ENCODE peak calls at places on chromosomes 5 and 9, in six cellular contexts. J is IMR-90, E is H1, M is H9, U is neuronal stem cell, O is mesenchymal stem cell. S is an unnamed sample.

GRCh38 chr5:2680979-2681378 is 70.5 kb downstream of the IRX2 start:
- DNase-seq in M (no peak), J (no peak), E (no peak), O (no peak), U (no peak), S (no peak)

GRCh38 chr5:141533897-141534296 is 45.0 kb downstream of the PCDHGC5 start:
- DNase-seq in U (no peak), O (peak; percentile 21), E (no peak), M (no peak), J (no peak), S (no peak)

GRCh38 chr5:31049933-31050704 is 143.4 kb upstream of the CDH6 start:
- DNase-seq in U (no peak), J (peak; percentile 76), M (no peak), O (peak; percentile 37), E (no peak), S (no peak)

GRCh38 chr5:128111818-128112448 is 28.4 kb downstream of the SLC12A2 start:
- DNase-seq in U (no peak), J (peak; percentile 68), O (peak; percentile 25), M (no peak), E (no peak), S (no peak)

GRCh38 chr5:91535508-91535907 is 152.4 kb upstream of the ARRDC3 start:
- DNase-seq in J (no peak), U (no peak), O (no peak), M (no peak), E (no peak), S (no peak)

GRCh38 chr5:74034738-74035137 is 408.7 kb downstream of the ARHGEF28 start:
- DNase-seq in E (no peak), O (peak; percentile 50), M (no peak), J (peak; percentile 88), U (no peak), S (no peak)

GRCh38 chr9:35795701-35796100 is 4.3 kb downstream of the NPR2 start:
- DNase-seq in J (peak; percentile 22), O (no peak), U (no peak), M (no peak), E (no peak), S (no peak)

GRCh38 chr9:127539982-127540663 is 72.0 kb upstream of the STXBP1 start:
- DNase-seq in M (no peak), U (no peak), O (peak; percentile 55), E (no peak), J (no peak), S (no peak)

GRCh38 chr5:95241155-95241554 is 43.7 kb downstream of the MCTP1 start:
- DNase-seq in J (no peak), M (no peak), U (no peak), O (no peak), E (no peak), S (no peak)
- H2BK120ac ChIP-seq in J (no peak overlapping the region), M (no peak overlapping the region), U (no peak overlapping the region), O (no peak overlapping the region), E (no peak overlapping the region), S (no peak overlapping the region)

DNA sequence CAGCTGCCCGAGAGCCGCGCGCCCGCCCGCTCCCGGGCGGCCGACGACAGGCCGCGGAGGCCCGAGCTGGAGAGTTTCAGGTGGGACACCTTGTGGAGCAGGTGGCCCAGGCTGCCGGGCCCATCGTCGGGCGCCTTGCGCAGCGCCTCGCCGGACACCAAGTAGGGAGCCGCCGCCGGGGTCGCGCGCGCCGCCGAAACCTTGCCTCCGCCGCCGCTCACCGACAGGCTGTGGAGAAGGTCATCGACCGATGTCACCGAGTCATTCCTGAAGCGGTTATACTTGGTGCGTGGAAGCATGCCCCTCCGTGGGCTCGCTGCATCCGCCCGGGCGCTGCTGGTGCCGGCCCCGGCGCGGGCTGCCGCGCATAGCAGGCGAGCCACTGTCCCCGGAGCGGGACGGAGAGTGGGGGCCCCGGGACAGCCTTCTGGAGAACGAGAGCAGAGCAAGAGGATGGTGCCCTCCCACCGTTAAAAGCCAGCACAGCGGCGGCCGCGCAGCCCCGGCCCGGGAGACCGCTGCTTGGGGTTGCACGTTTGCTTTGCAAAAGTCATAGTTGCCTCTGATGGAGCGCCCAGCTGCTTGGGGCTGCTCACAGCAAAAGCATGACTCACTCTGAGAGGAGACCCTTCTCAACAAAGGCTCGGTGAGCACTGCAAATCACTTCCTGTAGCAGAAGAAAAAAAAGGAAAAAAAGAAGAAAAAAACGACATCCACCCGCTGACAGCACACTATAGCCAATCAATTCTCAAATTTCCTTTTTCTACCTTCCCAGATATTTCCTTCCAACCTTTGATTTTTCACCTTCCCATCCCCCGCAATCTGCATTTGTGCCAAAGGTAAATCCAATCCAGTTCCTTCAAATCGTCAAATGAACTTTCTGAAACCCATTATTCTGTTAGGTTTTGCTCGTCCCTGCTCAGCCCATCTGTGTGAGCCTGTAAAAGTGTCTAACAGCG is at the start of gene SHC3:
- DNase-seq in M (peak; percentile 74), E (peak; percentile 73), J (peak; percentile 75), U (peak; percentile 41), O (peak; percentile 60), S (no peak)
- H3K4ac ChIP-seq in M (no peak within 1 kb of the TSS), E (no peak within 1 kb of the TSS), J (peak within 1 kb of the TSS; percentile 85), U (no peak within 1 kb of the TSS), O (peak within 1 kb of the TSS; percentile 54), S (no peak within 1 kb of the TSS)

DNA sequence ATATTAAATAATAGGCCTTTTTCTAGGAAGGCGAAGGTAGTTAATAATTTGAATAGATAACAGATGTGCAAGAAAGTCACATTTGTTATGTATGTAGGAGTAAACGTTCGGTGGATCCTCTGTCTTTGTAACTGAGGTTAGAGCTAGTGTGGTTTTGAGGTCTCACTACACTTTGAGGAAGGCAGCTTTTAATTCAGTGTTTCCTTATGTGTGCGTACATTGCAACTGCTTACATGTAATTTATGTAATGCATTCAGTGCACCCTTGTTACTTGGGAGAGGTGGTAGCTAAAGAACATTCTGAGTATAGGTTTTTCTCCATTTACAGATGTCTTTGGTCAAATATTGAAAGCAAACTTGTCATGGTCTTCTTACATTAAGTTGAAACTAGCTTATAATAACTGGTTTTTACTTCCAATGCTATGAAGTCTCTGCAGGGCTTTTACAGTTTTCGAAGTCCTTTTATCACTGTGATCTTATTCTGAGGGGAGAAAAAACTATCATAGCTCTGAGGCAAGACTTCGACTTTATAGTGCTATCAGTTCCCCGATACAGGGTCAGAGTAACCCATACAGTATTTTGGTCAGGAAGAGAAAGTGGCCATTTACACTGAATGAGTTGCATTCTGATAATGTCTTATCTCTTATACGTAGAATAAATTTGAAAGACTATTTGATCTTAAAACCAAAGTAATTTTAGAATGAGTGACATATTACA is 45.7 kb downstream of the TGFBR1 start:
- DNase-seq in U (no peak), J (no peak), M (no peak), O (no peak), E (no peak), S (no peak)
- H2AFZ ChIP-seq in U (no peak overlapping the region), J (no peak overlapping the region), M (no peak overlapping the region), O (no peak overlapping the region), E (no peak overlapping the region), S (no peak overlapping the region)

GRCh38 chr9:83622433-83622813 is 520 bp upstream of the IDNK start:
- DNase-seq in M (no peak), U (no peak), J (no peak), E (no peak), O (no peak), S (no peak)

GRCh38 chr9:83623634-83623991 is 670 bp downstream of the IDNK start:
- DNase-seq in U (no peak), O (no peak), M (no peak), E (no peak), J (no peak), S (no peak)

GRCh38 chr9:83617299-83617698 is 5.6 kb upstream of the IDNK start:
- DNase-seq in E (no peak), M (no peak), J (no peak), O (no peak), U (no peak), S (no peak)

GRCh38 chr9:83622814-83623633 is at the start of gene IDNK:
- DNase-seq in U (peak; percentile 58), O (peak; percentile 62), M (peak; percentile 70), E (peak; percentile 78), J (peak; percentile 24), S (peak; percentile 69)

GRCh38 chr9:83620841-83621636 is 1.9 kb upstream of the IDNK start:
- DNase-seq in O (peak; percentile 62), E (peak; percentile 70), J (peak; percentile 52), U (peak; percentile 32), M (peak; percentile 71), S (peak; percentile 31)
- H2BK120ac ChIP-seq in O (no peak overlapping the region), E (no peak overlapping the region), J (no peak overlapping the region), U (no peak overlapping the region), M (no peak overlapping the region), S (no peak overlapping the region)

DNA sequence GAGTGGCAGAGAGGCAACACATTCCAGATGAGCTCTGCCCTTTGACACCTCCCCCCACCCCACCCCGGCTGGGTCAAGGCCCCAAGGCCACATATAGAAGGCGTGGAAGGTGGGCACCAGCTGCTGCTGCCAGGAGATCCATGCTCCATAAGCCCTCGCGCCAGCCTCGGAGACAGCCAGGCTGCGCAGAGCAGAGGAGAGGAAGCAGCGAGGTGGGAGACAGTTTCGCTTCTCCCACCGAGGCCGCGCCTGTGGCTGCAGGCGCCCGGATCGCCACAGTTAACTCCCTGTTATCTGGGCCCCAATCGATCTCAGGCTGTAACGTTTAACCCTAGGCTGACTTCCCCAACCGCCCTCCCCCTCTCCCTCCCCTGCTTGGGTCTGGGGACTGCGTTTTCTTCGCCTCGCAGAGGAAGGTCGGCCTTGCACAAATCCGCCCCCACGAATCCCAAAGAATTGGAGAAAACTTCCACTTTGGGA is 1.2 kb upstream of the CXXC5 start:
- DNase-seq in M (no peak), U (no peak), E (no peak), O (peak; percentile 47), J (no peak), S (no peak)
- H3K4ac ChIP-seq in M (no peak overlapping the region), U (no peak overlapping the region), E (no peak overlapping the region), O (peak overlapping the region; percentile 28), J (no peak overlapping the region), S (no peak overlapping the region)

GRCh38 chr5:123090641-123091257 is 1.7 kb downstream of the PRDM6 start:
- DNase-seq in J (no peak), O (no peak), U (no peak), E (peak; percentile 73), M (peak; percentile 53), S (no peak)

GRCh38 chr5:123091258-123091987 is 2.4 kb downstream of the PRDM6 start:
- DNase-seq in U (no peak), E (no peak), J (peak; percentile 15), O (peak; percentile 57), M (no peak), S (no peak)

GRCh38 chr5:123088031-123088805 is 823 bp upstream of the PRDM6 start:
- DNase-seq in J (no peak), O (peak; percentile 45), U (no peak), M (peak; percentile 57), E (peak; percentile 75), S (no peak)

GRCh38 chr5:123089572-123089970 is 530 bp downstream of the PRDM6 start:
- DNase-seq in U (no peak), J (peak; percentile 52), M (peak; percentile 74), E (peak; percentile 83), O (peak; percentile 44), S (peak; percentile 26)

DNA sequence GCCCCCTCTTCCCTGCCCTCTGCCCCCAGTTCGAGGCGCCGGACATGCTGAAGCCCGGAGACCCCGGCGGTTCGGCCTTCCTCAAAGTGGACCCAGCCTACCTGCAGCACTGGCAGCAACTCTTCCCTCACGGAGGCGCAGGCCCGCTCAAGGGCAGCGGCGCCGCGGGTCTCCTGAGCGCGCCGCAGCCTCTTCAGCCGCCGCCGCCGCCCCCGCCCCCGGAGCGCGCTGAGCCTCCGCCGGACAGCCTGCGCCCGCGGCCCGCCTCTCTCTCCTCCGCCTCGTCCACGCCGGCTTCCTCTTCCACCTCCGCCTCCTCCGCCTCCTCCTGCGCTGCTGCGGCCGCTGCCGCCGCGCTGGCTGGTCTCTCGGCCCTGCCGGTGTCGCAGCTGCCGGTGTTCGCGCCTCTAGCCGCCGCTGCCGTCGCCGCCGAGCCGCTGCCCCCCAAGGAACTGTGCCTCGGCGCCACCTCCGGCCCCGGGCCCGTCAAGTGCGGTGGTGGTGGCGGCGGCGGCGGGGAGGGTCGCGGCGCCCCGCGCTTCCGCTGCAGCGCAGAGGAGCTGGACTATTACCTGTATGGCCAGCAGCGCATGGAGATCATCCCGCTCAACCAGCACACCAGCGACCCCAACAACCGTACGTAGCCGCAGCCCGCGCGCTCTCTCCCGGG is 1.1 kb downstream of the PRDM6 start:
- DNase-seq in E (peak; percentile 81), O (peak; percentile 19), M (peak; percentile 69), U (no peak), J (peak; percentile 27), S (peak; percentile 32)
- H2AFZ ChIP-seq in E (no peak overlapping the region), O (no peak overlapping the region), M (no peak overlapping the region), U (peak overlapping the region; percentile 93), J (peak overlapping the region; percentile 85), S (peak overlapping the region; percentile 81)